ENCODE peak calls at places on chromosomes 1 and 21, in seven cellular contexts. One of them, this sample, is unnamed.

GRCh38 chr21:44533891-44534627 is 5.9 kb downstream of the KRTAP10-1 start:
- DNase-seq in GM12878: no peak
- DNase-seq in SK-N-SH: peak
- DNase-seq in H1: no peak
- DNase-seq in K562: peak
- DNase-seq in HCT116: peak
- DNase-seq in HepG2: no peak
- DNase-seq in this sample: peak

GRCh38 chr1:114154146-114154962 is 685 bp upstream of the SYT6 start:
- DNase-seq in SK-N-SH: peak
- DNase-seq in HepG2: no peak
- DNase-seq in GM12878: no peak
- DNase-seq in HCT116: no peak
- DNase-seq in H1: no peak
- DNase-seq in K562: peak
- DNase-seq in this sample: no peak

GRCh38 chr1:19430121-19431068 is 54.9 kb downstream of the CAPZB start:
- DNase-seq in HCT116: peak
- DNase-seq in GM12878: no peak
- DNase-seq in H1: no peak
- DNase-seq in HepG2: peak
- DNase-seq in K562: no peak
- DNase-seq in SK-N-SH: no peak
- DNase-seq in this sample: peak

GRCh38 chr1:165900576-165901380 is 73.4 kb downstream of the UCK2 start:
- DNase-seq in K562: no peak
- DNase-seq in GM12878: no peak
- DNase-seq in HCT116: no peak
- DNase-seq in H1: no peak
- DNase-seq in SK-N-SH: no peak
- DNase-seq in HepG2: peak
- DNase-seq in this sample: no peak

GRCh38 chr1:166026561-166026960 is 140.2 kb downstream of the FAM78B start:
- DNase-seq in SK-N-SH: no peak
- DNase-seq in H1: no peak
- DNase-seq in K562: no peak
- DNase-seq in HepG2: no peak
- DNase-seq in GM12878: no peak
- DNase-seq in HCT116: no peak
- DNase-seq in this sample: no peak

GRCh38 chr1:72280131-72280530 is 2.2 kb downstream of the NEGR1 start:
- DNase-seq in HepG2: no peak
- DNase-seq in GM12878: no peak
- DNase-seq in SK-N-SH: no peak
- DNase-seq in HCT116: no peak
- DNase-seq in H1: no peak
- DNase-seq in K562: no peak
- DNase-seq in this sample: no peak

GRCh38 chr1:206930210-206930798 is 8.6 kb upstream of the FCMR start:
- DNase-seq in GM12878: peak
- DNase-seq in HepG2: no peak
- DNase-seq in HCT116: no peak
- DNase-seq in H1: no peak
- DNase-seq in SK-N-SH: no peak
- DNase-seq in K562: no peak
- DNase-seq in this sample: no peak

GRCh38 chr1:185096531-185096930 is 51.2 kb downstream of the RNF2 start:
- DNase-seq in HCT116: no peak
- DNase-seq in SK-N-SH: no peak
- DNase-seq in K562: no peak
- DNase-seq in HepG2: no peak
- DNase-seq in H1: no peak
- DNase-seq in GM12878: no peak
- DNase-seq in this sample: no peak

GRCh38 chr1:116165572-116165971 is 54.4 kb downstream of the MAB21L3 start:
- DNase-seq in HepG2: no peak
- DNase-seq in GM12878: no peak
- DNase-seq in HCT116: no peak
- DNase-seq in H1: no peak
- DNase-seq in K562: no peak
- DNase-seq in SK-N-SH: no peak
- DNase-seq in this sample: no peak

GRCh38 chr1:3069491-3070303 is 694 bp downstream of the PRDM16 start:
- DNase-seq in HCT116: peak
- DNase-seq in H1: no peak
- DNase-seq in GM12878: no peak
- DNase-seq in SK-N-SH: peak
- DNase-seq in HepG2: peak
- DNase-seq in K562: no peak
- DNase-seq in this sample: peak

GRCh38 chr1:18662286-18662639 is 31.6 kb downstream of the PAX7 start:
- DNase-seq in H1: no peak
- DNase-seq in HepG2: no peak
- DNase-seq in K562: no peak
- DNase-seq in GM12878: no peak
- DNase-seq in HCT116: no peak
- DNase-seq in SK-N-SH: no peak
- DNase-seq in this sample: no peak

DNA sequence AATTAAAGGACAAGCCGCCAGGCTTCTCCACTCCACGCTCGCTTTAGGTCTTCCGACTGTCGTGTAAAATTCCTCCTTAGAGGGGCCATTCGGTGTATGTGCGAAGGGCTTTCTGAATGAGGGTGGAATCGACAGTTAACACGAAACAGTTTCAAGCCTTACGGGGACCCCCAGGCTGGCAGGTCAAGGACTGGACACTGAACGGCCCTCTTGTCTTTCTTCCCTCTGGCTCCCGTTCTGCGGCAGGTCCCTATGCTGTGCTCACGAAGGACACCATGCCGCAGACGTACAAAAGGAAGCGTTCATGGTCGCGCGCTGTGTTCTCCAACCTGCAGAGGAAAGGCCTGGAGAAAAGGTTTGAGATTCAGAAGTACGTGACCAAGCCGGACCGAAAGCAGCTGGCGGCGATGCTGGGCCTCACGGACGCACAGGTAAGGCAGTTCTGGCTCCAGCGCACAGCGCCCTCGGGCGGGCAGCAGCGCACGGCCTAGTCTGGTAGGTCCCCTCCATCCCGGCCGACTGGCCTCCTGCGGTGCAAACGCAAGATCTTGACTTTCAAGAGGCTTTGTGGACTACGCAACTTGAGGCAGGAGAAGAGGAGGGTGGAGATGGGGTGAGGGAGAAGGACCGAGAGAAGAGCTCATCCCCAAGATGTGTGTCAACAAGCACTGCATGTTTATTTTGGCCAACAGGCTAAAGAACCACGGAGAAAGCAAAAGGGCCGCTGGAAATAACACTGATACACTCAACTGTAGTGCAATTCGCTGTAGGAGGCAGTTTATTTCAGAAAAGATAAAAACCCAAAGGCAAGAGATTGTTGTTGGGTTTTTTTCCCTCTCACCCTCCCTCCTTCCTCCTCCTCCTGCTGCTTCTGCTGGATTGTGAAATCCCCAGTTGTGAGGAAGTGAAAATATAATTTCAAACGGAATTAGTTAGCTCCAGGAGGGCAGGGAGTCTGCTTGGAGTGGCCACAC is 3.0 kb downstream of the HLX start:
- DNase-seq in K562: no peak
- DNase-seq in SK-N-SH: peak
- DNase-seq in HepG2: no peak
- DNase-seq in H1: peak
- DNase-seq in HCT116: no peak
- DNase-seq in GM12878: no peak
- DNase-seq in this sample: no peak
- TF ChIP-seq JUND in K562: no peak
- TF ChIP-seq JUND in SK-N-SH: no peak
- TF ChIP-seq JUND in HepG2: no peak
- TF ChIP-seq JUND in H1: no peak
- TF ChIP-seq JUND in HCT116: no peak
- TF ChIP-seq JUND in GM12878: no peak
- TF ChIP-seq JUND in this sample: no peak

DNA sequence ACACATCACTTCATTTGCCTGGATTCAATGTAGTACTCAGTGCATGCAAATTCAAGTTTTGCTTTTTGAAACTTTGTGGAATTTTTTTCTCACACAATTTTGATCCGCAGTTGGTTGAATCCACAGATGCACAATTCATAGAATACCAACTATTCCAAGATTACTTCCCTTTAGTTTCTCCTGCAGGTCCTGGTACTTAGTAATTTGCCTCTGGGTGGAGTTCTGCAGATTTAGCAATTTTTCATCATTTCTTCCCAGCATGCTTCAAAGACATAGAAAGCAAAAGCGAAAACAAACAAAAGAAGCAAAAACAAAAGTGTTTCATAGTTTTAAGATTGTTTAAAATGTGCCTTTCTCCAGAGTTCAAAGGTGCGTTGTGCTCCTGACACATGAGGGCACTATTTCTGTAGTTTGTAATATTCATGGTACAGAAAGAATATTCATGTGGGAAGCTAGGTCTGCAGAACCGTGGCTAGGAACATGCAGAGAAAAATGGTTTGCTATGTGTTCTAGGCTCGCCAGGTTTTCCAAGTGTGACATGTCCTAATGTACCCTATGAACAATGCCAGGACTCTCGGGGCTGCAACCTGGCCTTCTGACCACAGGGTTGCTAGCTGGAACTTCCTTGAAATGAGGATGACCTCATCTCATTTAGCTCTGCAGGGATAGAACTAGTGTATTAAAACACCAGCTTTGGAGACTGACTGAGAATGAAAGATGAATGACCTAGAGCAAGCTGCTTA is 30.0 kb upstream of the RCSD1 start:
- DNase-seq in K562: peak
- DNase-seq in HCT116: peak
- DNase-seq in H1: no peak
- DNase-seq in SK-N-SH: peak
- DNase-seq in GM12878: peak
- DNase-seq in HepG2: peak
- DNase-seq in this sample: peak
- TF ChIP-seq JUND in K562: peak
- TF ChIP-seq JUND in HCT116: no peak
- TF ChIP-seq JUND in H1: no peak
- TF ChIP-seq JUND in SK-N-SH: no peak
- TF ChIP-seq JUND in GM12878: no peak
- TF ChIP-seq JUND in HepG2: no peak
- TF ChIP-seq JUND in this sample: no peak

GRCh38 chr1:240019524-240019923 is 72.2 kb upstream of the FMN2 start:
- DNase-seq in HCT116: no peak
- DNase-seq in HepG2: no peak
- DNase-seq in SK-N-SH: no peak
- DNase-seq in GM12878: no peak
- DNase-seq in K562: no peak
- DNase-seq in H1: no peak
- DNase-seq in this sample: no peak
- TF ChIP-seq JUND in HCT116: no peak
- TF ChIP-seq JUND in HepG2: no peak
- TF ChIP-seq JUND in SK-N-SH: no peak
- TF ChIP-seq JUND in GM12878: no peak
- TF ChIP-seq JUND in K562: no peak
- TF ChIP-seq JUND in H1: no peak
- TF ChIP-seq JUND in this sample: no peak

GRCh38 chr1:107782192-107782845 is 182.7 kb downstream of the VAV3 start:
- DNase-seq in K562: peak
- DNase-seq in HCT116: peak
- DNase-seq in SK-N-SH: peak
- DNase-seq in GM12878: no peak
- DNase-seq in H1: no peak
- DNase-seq in HepG2: peak
- DNase-seq in this sample: no peak
- TF ChIP-seq JUND in K562: no peak
- TF ChIP-seq JUND in HCT116: no peak
- TF ChIP-seq JUND in SK-N-SH: no peak
- TF ChIP-seq JUND in GM12878: no peak
- TF ChIP-seq JUND in H1: no peak
- TF ChIP-seq JUND in HepG2: no peak
- TF ChIP-seq JUND in this sample: no peak

GRCh38 chr1:152029144-152029936 is 7.5 kb downstream of the S100A11 start:
- DNase-seq in H1: no peak
- DNase-seq in SK-N-SH: no peak
- DNase-seq in GM12878: no peak
- DNase-seq in HepG2: no peak
- DNase-seq in HCT116: no peak
- DNase-seq in K562: no peak
- DNase-seq in this sample: peak
- TF ChIP-seq JUND in H1: no peak
- TF ChIP-seq JUND in SK-N-SH: no peak
- TF ChIP-seq JUND in GM12878: no peak
- TF ChIP-seq JUND in HepG2: no peak
- TF ChIP-seq JUND in HCT116: no peak
- TF ChIP-seq JUND in K562: peak
- TF ChIP-seq JUND in this sample: no peak

DNA sequence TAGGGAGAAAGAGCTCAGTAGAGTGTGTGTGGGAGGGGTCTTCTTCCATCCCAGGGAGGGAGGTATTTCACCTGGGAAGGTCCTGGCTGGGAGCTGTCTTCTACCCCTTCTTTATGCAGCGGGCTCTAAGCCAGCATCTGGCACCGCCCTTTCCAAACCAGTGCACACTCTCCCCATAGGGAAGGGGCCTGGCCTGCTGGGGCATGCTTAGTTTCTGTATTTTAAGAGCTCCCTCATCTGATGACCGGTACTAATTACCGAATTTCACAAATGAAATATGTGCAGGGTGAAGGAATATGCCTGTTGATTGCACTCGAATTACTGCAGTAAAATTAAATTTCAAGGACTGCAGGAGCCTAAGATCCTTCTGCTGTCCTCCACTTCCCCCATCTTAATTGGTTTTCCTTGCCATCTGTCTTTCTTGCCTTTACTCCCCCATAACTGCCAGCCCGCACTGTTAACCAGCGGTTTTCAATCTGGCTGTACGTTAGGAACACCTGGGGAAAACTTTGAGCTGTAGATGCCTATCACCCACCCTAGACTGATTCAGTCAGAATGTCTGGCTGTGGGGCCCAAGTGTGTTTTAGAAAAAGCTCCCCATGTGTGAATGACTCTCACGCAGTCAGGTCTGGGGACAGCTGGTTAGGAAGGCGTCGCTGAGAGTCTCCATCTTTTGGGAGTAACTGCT is 20.1 kb downstream of the GALNT2 start:
- DNase-seq in K562: peak
- DNase-seq in SK-N-SH: no peak
- DNase-seq in HepG2: no peak
- DNase-seq in HCT116: no peak
- DNase-seq in H1: no peak
- DNase-seq in GM12878: no peak
- DNase-seq in this sample: no peak
- TF ChIP-seq JUND in K562: no peak
- TF ChIP-seq JUND in SK-N-SH: no peak
- TF ChIP-seq JUND in HepG2: no peak
- TF ChIP-seq JUND in HCT116: no peak
- TF ChIP-seq JUND in H1: no peak
- TF ChIP-seq JUND in GM12878: no peak
- TF ChIP-seq JUND in this sample: no peak